ENCODE peak calls at places on chromosome 9, in six cellular contexts. N is PC-3, W is SK-N-SH, P is HCT116, E is neural progenitor cell, A is GM23248. K is an unnamed sample.

GRCh38 chr9:3181049-3181953 is 337.4 kb upstream of the PUM3 start:
- DNase-seq in N (peak; percentile 48), W (peak; percentile 39), P (no peak), E (peak; percentile 83), A (peak; percentile 38), K (peak; percentile 87)

GRCh38 chr9:96299823-96300222 is 2.2 kb downstream of the HSD17B3 start:
- DNase-seq in N (peak; percentile 86), W (no peak), P (peak; percentile 16), E (no peak), A (peak; percentile 6), K (no peak)

GRCh38 chr9:77598510-77598909 is 49.6 kb downstream of the GNA14 start:
- DNase-seq in N (no peak), W (no peak), P (no peak), E (no peak), A (peak; percentile 33), K (no peak)

GRCh38 chr9:35067056-35067455 is 5.4 kb downstream of the VCP start:
- DNase-seq in N (no peak), W (no peak), P (no peak), E (no peak), A (no peak), K (peak; percentile 81)

GRCh38 chr9:91164724-91165520 is 196.8 kb downstream of the AUH start:
- DNase-seq in N (peak; percentile 89), W (no peak), P (peak; percentile 81), E (no peak), A (peak; percentile 97), K (peak; percentile 95)

GRCh38 chr9:16192403-16193017 is 639.7 kb downstream of the CCDC171 start:
- DNase-seq in N (peak; percentile 45), W (no peak), P (no peak), E (no peak), A (peak; percentile 56), K (no peak)

GRCh38 chr9:126974604-126975003 is 60.0 kb downstream of the RALGPS1 start:
- DNase-seq in N (no peak), W (no peak), P (no peak), E (no peak), A (no peak), K (no peak)

GRCh38 chr9:18896004-18896403 is 137.0 kb downstream of the SAXO1 start:
- DNase-seq in N (no peak), W (no peak), P (no peak), E (no peak), A (no peak), K (no peak)

GRCh38 chr9:135050072-135050990 is 37.1 kb upstream of the OLFM1 start:
- DNase-seq in N (no peak), W (no peak), P (no peak), E (no peak), A (no peak), K (no peak)

GRCh38 chr9:129172816-129173215 is 5.2 kb downstream of the IER5L start:
- DNase-seq in N (no peak), W (no peak), P (no peak), E (peak; percentile 45), A (peak; percentile 58), K (no peak)

GRCh38 chr9:76701441-76702031 is 62.7 kb upstream of the PCA3 start:
- DNase-seq in N (no peak), W (no peak), P (no peak), E (peak; percentile 78), A (peak; percentile 66), K (no peak)

GRCh38 chr9:127887792-127888191 is 10.3 kb upstream of the AK1 start:
- DNase-seq in N (no peak), W (no peak), P (no peak), E (no peak), A (peak; percentile 49), K (no peak)

GRCh38 chr9:18390393-18390792 is 83.6 kb upstream of the ADAMTSL1 start:
- DNase-seq in N (no peak), W (no peak), P (no peak), E (peak; percentile 9), A (peak; percentile 84), K (no peak)

DNA sequence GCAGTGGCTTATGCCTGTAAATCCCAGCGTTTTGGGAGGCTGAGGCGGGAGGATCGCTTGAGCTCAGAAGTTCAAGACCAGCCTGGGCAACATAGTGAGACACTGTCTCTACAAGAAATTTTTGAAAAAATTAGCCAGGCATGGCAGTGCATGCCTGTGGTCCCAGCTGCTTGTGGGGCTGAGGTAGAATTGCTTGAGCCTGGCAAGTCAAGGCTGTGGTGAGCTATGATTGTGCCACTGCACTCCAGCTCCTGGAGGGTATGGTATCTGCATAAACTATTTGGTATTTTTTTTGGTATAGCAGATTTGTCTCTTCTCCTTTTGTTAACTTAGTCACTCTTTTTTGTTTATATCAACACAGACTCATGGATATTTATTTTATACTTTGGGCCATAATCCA is 61.5 kb upstream of the TEX48 start:
- DNase-seq in N (no peak), W (no peak), P (no peak), E (no peak), A (no peak), K (no peak)
- H3K4me2 ChIP-seq in N (no peak overlapping the region), W (no peak overlapping the region), P (no peak overlapping the region), E (no peak overlapping the region), A (no peak overlapping the region), K (no peak overlapping the region)

GRCh38 chr9:6415266-6415665 is 2.3 kb downstream of the UHRF2 start:
- DNase-seq in N (no peak), W (peak; percentile 22), P (no peak), E (no peak), A (peak; percentile 15), K (no peak)
- H3K9ac ChIP-seq in N (peak overlapping the region; percentile 90), W (peak overlapping the region; percentile 95), P (no peak overlapping the region), E (no peak overlapping the region), A (peak overlapping the region; percentile 93), K (peak overlapping the region; percentile 93)

DNA sequence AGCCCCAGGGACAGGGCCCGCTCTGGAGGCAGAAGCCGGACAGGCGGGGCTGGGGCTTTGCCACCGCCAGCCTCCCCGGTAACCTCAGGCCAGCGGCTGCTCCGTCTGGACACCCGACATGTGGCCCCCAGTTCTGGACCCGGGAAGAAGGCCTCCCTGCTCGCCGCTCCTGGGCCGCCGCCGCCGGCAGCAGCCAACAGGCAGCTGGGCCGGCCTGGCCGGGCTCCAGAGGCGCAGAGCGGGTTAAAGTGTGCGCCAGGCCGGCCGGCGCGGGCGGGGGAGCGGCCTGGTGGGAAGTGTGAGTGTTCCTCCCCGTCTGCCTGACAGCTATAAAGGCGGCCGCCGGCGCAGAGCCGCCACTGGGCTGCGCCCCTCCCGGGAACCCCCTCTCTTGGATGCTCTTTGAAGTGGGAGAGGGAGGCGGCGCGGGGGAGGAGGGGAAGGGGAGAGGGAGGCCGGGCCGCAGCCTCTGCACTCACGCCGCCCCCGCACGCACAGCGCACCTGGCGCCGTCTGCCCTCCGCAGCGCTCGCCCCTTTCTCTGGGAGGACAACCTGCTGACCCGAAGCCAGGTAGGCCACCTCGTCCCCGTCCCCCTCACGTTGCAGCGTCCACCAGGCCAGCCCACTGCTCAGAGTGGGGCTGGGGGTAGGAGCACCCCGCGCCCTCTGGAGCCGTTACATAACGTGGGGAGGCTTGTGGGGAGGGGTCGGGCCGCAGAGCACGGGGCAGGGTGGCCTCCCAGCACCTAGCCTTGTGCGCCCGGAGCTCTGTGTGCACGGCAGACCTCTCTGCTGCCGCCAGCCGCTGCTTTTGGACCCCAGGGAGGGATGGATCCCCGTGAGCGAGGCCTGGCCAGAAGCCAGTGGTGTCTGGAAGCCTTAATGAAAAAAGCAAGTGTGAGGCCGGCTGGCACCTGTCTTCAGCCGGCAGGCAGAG is at the start of gene ADAMTSL2:
- DNase-seq in N (no peak), W (peak; percentile 90), P (no peak), E (peak; percentile 85), A (peak; percentile 62), K (no peak)
- TF ChIP-seq EZH2phosphoT487 in N (no peak), W (no peak), P (no peak), E (no peak), A (no peak), K (no peak)

GRCh38 chr9:124248992-124249391 is 8.8 kb upstream of the NEK6 start:
- DNase-seq in N (no peak), W (no peak), P (no peak), E (no peak), A (no peak), K (no peak)

GRCh38 chr9:124255222-124255621 is 2.5 kb upstream of the NEK6 start:
- DNase-seq in N (no peak), W (no peak), P (no peak), E (no peak), A (no peak), K (no peak)

GRCh38 chr9:124251188-124251587 is 6.6 kb upstream of the NEK6 start:
- DNase-seq in N (no peak), W (no peak), P (no peak), E (no peak), A (no peak), K (no peak)

GRCh38 chr9:124254261-124254682 is 3.5 kb upstream of the NEK6 start:
- DNase-seq in N (no peak), W (no peak), P (no peak), E (no peak), A (no peak), K (peak; percentile 23)

GRCh38 chr9:124251605-124252366 is 6.0 kb upstream of the NEK6 start:
- DNase-seq in N (peak; percentile 68), W (no peak), P (no peak), E (no peak), A (no peak), K (no peak)
- H3K4me2 ChIP-seq in N (peak overlapping the region; percentile 67), W (peak overlapping the region; percentile 48), P (peak overlapping the region; percentile 33), E (no peak overlapping the region), A (no peak overlapping the region), K (no peak overlapping the region)

GRCh38 chr9:106019702-106020101 is 325.4 kb downstream of the TMEM38B start:
- DNase-seq in N (no peak), W (no peak), P (no peak), E (peak; percentile 71), A (no peak), K (no peak)
- H3K9ac ChIP-seq in N (no peak overlapping the region), W (no peak overlapping the region), P (no peak overlapping the region), E (no peak overlapping the region), A (no peak overlapping the region), K (no peak overlapping the region)